ENCODE peak calls at places on chromosomes 6 and 20, in ten cellular contexts. G, F, A, E, D, C, N, Q, T and L are unnamed samples.

GRCh38 chr20:38342716-38343106 is 3.6 kb upstream of the LBP start:
- DNase-seq in G (no peak), F (no peak), A (no peak), E (no peak), D (no peak), C (no peak), N (no peak), Q (no peak), T (no peak), L (no peak)

GRCh38 chr6:89122625-89123024 is 4.8 kb upstream of the SRSF12 start:
- DNase-seq in G (peak), F (no peak), A (peak), E (no peak), D (peak), C (no peak), N (no peak), Q (no peak), T (peak), L (peak)

GRCh38 chr6:14265049-14266021 is 147.8 kb downstream of the CD83 start:
- DNase-seq in G (no peak), F (no peak), A (no peak), E (no peak), D (peak), C (no peak), N (no peak), Q (no peak), T (no peak), L (no peak)

GRCh38 chr6:29790626-29791025 is 37.0 kb upstream of the HLA-G start:
- DNase-seq in G (no peak), F (no peak), A (no peak), E (no peak), D (no peak), C (no peak), N (no peak), Q (no peak), T (no peak), L (no peak)

GRCh38 chr6:140966676-140967075 is 1166.0 kb upstream of the GJE1 start:
- DNase-seq in G (no peak), F (no peak), A (no peak), E (no peak), D (no peak), C (no peak), N (no peak), Q (no peak), T (no peak), L (no peak)

GRCh38 chr6:148550569-148550968 is 196.3 kb upstream of the UST start:
- DNase-seq in G (no peak), F (no peak), A (peak), E (no peak), D (no peak), C (no peak), N (no peak), Q (no peak), T (no peak), L (no peak)

GRCh38 chr6:56643379-56644089 is 845 bp upstream of the DST start:
- DNase-seq in G (no peak), F (no peak), A (no peak), E (no peak), D (no peak), C (no peak), N (no peak), Q (no peak), T (no peak), L (no peak)

GRCh38 chr6:148612043-148612442 is 134.8 kb upstream of the UST start:
- DNase-seq in G (no peak), F (no peak), A (no peak), E (no peak), D (no peak), C (no peak), N (no peak), Q (no peak), T (no peak), L (no peak)

GRCh38 chr6:39695447-39695846 is 29.8 kb downstream of the KIF6 start:
- DNase-seq in G (no peak), F (no peak), A (no peak), E (no peak), D (no peak), C (no peak), N (no peak), Q (no peak), T (no peak), L (no peak)

GRCh38 chr6:11589261-11589660 is 51.7 kb downstream of the TMEM170B start:
- DNase-seq in G (no peak), F (no peak), A (no peak), E (no peak), D (no peak), C (no peak), N (no peak), Q (no peak), T (no peak), L (no peak)

GRCh38 chr20:64040231-64041039 is 4.5 kb downstream of the C20orf204 start:
- DNase-seq in G (no peak), F (no peak), A (no peak), E (no peak), D (no peak), C (no peak), N (no peak), Q (no peak), T (no peak), L (no peak)

GRCh38 chr20:53926428-53927028 is 143.9 kb downstream of the BCAS1 start:
- DNase-seq in G (no peak), F (no peak), A (peak), E (no peak), D (peak), C (no peak), N (no peak), Q (no peak), T (peak), L (peak)

GRCh38 chr6:1027109-1027794 is 284.6 kb upstream of the FOXQ1 start:
- DNase-seq in G (no peak), F (no peak), A (no peak), E (no peak), D (no peak), C (no peak), N (no peak), Q (no peak), T (peak), L (no peak)

GRCh38 chr20:62405108-62405980 is 1.7 kb downstream of the CABLES2 start:
- DNase-seq in G (peak), F (peak), A (peak), E (peak), D (no peak), C (peak), N (peak), Q (peak), T (peak), L (no peak)

GRCh38 chr20:43837856-43838702 is 76.6 kb upstream of the TOX2 start:
- DNase-seq in G (no peak), F (peak), A (no peak), E (no peak), D (no peak), C (no peak), N (no peak), Q (no peak), T (no peak), L (no peak)

GRCh38 chr20:23205656-23206055 is 119.5 kb upstream of the CD93 start:
- DNase-seq in G (no peak), F (peak), A (no peak), E (peak), D (no peak), C (peak), N (peak), Q (no peak), T (peak), L (no peak)

GRCh38 chr6:45644720-45645119 is 267.0 kb upstream of the SUPT3H start:
- DNase-seq in G (no peak), F (no peak), A (no peak), E (no peak), D (no peak), C (no peak), N (no peak), Q (no peak), T (no peak), L (no peak)

GRCh38 chr20:63058696-63059335 is 52.1 kb upstream of the BHLHE23 start:
- DNase-seq in G (no peak), F (peak), A (no peak), E (peak), D (no peak), C (no peak), N (no peak), Q (no peak), T (no peak), L (no peak)

GRCh38 chr6:44304282-44305199 is 8.6 kb downstream of the AARS2 start:
- DNase-seq in G (peak), F (no peak), A (no peak), E (peak), D (peak), C (no peak), N (peak), Q (peak), T (peak), L (peak)

GRCh38 chr6:11194399-11195274 is 37.8 kb downstream of the NEDD9 start:
- DNase-seq in G (no peak), F (no peak), A (peak), E (no peak), D (peak), C (no peak), N (no peak), Q (no peak), T (peak), L (no peak)

GRCh38 chr20:46040902-46041535 is 12.0 kb downstream of the SLC12A5 start:
- DNase-seq in G (peak), F (no peak), A (peak), E (no peak), D (peak), C (no peak), N (peak), Q (peak), T (peak), L (peak)

GRCh38 chr6:114344216-114344970 is 1.6 kb upstream of the HS3ST5 start:
- DNase-seq in G (no peak), F (no peak), A (no peak), E (no peak), D (no peak), C (no peak), N (no peak), Q (no peak), T (no peak), L (peak)

GRCh38 chr6:22318404-22318803 is 21.6 kb upstream of the PRL start:
- DNase-seq in G (no peak), F (no peak), A (no peak), E (no peak), D (no peak), C (no peak), N (no peak), Q (no peak), T (no peak), L (no peak)

GRCh38 chr20:60238992-60239655 is 280.9 kb downstream of the CDH26 start:
- DNase-seq in G (no peak), F (no peak), A (peak), E (no peak), D (peak), C (no peak), N (no peak), Q (no peak), T (peak), L (no peak)

GRCh38 chr6:85865665-85866372 is 223.1 kb upstream of the SYNCRIP start:
- DNase-seq in G (no peak), F (no peak), A (peak), E (no peak), D (peak), C (no peak), N (no peak), Q (no peak), T (peak), L (no peak)

GRCh38 chr6:45531999-45532605 is 154.4 kb upstream of the SUPT3H start:
- DNase-seq in G (no peak), F (no peak), A (no peak), E (no peak), D (no peak), C (no peak), N (no peak), Q (no peak), T (no peak), L (no peak)

GRCh38 chr6:65199121-65199520 is 507.9 kb downstream of the EYS start:
- DNase-seq in G (no peak), F (no peak), A (peak), E (no peak), D (no peak), C (no peak), N (no peak), Q (no peak), T (no peak), L (no peak)

GRCh38 chr20:346033-346639 is 775 bp upstream of the NRSN2 start:
- DNase-seq in G (no peak), F (no peak), A (no peak), E (no peak), D (no peak), C (no peak), N (no peak), Q (no peak), T (no peak), L (no peak)

GRCh38 chr6:1850581-1851157 is 241.0 kb downstream of the FOXC1 start:
- DNase-seq in G (no peak), F (no peak), A (no peak), E (no peak), D (no peak), C (no peak), N (no peak), Q (no peak), T (no peak), L (no peak)

GRCh38 chr20:56808732-56809131 is 179.6 kb downstream of the TFAP2C start:
- DNase-seq in G (no peak), F (no peak), A (no peak), E (no peak), D (no peak), C (no peak), N (no peak), Q (no peak), T (no peak), L (no peak)

GRCh38 chr6:8066108-8066507 is 1.9 kb upstream of the BLOC1S5 start:
- DNase-seq in G (no peak), F (no peak), A (no peak), E (no peak), D (peak), C (no peak), N (no peak), Q (no peak), T (no peak), L (no peak)
- TF ChIP-seq CTCF in G (no peak), F (no peak), A (no peak), E (no peak), D (no peak), C (no peak), N (no peak), Q (peak), T (peak), L (no peak)

DNA sequence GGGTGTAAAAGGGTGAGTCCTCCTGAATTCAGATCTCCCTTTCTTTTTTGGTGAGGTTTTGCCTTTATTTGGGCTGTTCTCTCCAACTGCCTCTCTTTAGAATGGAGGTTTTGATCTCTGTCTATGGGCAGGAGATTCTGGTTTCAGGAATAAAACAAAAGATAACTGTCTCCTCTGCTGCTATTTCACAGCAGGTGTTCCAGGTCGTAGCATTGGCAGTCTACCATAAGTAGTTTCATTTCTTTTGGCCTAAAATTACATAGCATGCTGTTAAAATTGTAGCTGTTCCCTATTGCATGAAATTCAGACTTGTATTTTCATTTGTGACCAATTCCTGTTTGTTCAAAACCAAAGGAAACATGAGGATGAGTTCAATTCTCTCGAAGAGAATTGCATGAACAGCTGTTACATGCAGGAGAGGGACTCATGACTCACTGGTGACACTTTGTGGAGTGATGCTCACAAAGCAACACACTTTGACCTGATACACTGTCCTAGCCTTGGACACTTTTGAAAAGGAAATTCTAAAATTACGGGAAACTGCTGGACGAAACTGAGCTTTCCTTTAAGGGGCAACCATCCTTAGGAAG is 76.8 kb upstream of the SIRPG start:
- DNase-seq in G (no peak), F (no peak), A (no peak), E (no peak), D (peak), C (no peak), N (no peak), Q (no peak), T (peak), L (peak)
- TF ChIP-seq CTCF in G (no peak), F (no peak), A (no peak), E (peak), D (peak), C (no peak), N (no peak), Q (no peak), T (no peak), L (peak)

DNA sequence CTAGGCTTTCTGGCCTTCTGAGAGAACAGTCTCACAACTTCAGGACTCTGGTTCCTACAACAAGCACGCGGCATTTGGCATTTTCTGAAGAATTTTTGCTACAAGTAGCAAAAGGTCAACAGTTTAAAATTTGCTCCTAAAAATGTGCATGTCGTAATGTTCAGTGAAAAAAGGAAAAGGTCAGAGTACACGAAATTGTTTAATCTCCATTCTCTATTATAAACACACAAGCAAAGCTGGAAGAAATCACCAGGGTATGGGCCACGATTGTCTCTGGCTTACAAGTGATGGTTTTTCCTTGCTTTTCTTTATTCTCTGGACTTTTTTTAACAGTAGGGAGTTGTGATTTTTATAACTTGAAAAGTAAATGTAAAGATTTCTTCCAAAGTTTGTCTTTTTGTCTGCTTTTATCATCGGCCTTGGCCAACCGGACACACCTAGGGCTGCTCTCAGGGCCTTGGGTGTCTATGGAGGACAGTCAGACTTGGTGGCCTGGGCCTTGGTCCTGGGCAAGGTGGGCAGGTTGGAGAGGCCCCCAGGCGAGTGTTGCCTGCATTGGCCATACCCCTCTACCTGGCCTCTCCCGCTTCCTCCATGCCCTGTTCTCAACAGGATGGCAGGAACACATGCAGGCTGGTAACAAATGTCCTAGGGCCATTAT is 32.4 kb downstream of the PLEKHG1 start:
- DNase-seq in G (no peak), F (no peak), A (no peak), E (no peak), D (no peak), C (no peak), N (no peak), Q (no peak), T (no peak), L (no peak)
- TF ChIP-seq CTCF in G (no peak), F (no peak), A (no peak), E (no peak), D (no peak), C (no peak), N (no peak), Q (no peak), T (no peak), L (no peak)

DNA sequence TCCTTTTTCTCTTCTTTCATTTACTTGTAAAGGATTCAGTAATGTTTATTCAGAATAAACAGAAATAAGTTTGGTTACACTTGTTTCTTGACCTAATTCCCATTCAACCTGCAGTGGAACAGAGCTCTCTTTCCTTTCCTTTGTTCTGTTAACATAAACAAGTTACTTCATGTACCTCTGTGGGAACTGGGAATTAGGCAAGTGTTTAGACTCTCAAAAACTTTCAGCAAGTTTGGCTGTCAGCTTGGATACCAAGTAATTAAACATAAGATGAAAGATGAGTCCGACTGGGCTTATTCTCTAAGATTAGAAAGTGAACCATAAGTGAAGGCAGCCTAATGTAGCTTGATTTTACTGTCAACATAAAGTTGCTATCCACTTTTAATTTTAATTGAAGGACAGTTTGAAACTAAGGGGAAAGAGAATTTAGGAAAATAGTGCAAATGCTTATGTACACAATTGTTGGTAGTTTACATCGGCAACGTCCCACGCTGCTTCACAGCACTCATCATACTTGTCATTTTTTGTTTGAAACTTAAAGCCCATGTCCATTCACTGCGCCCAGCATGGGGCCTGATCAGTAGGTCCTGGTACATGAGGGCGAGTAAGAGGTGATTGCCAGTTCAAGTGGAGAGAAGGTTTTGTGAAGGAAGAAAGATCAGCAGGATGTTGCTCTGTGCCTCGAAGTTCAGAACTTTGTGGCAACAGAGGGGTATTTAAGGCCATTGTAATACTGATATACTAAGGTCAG is 113.0 kb downstream of the PLEKHG1 start:
- DNase-seq in G (no peak), F (no peak), A (no peak), E (no peak), D (no peak), C (no peak), N (no peak), Q (no peak), T (no peak), L (no peak)
- TF ChIP-seq CTCF in G (no peak), F (no peak), A (no peak), E (no peak), D (no peak), C (no peak), N (no peak), Q (no peak), T (no peak), L (no peak)

GRCh38 chr20:8400461-8400860 is 268.4 kb downstream of the PLCB1 start:
- DNase-seq in G (no peak), F (no peak), A (no peak), E (no peak), D (no peak), C (no peak), N (no peak), Q (no peak), T (no peak), L (no peak)

GRCh38 chr20:8394308-8394945 is 262.4 kb downstream of the PLCB1 start:
- DNase-seq in G (no peak), F (no peak), A (no peak), E (no peak), D (no peak), C (no peak), N (no peak), Q (no peak), T (peak), L (no peak)

GRCh38 chr20:8401491-8401890 is 269.4 kb downstream of the PLCB1 start:
- DNase-seq in G (no peak), F (no peak), A (no peak), E (no peak), D (no peak), C (no peak), N (no peak), Q (no peak), T (peak), L (no peak)

GRCh38 chr20:8399963-8400362 is 267.9 kb downstream of the PLCB1 start:
- DNase-seq in G (no peak), F (no peak), A (no peak), E (no peak), D (peak), C (no peak), N (no peak), Q (no peak), T (no peak), L (peak)

DNA sequence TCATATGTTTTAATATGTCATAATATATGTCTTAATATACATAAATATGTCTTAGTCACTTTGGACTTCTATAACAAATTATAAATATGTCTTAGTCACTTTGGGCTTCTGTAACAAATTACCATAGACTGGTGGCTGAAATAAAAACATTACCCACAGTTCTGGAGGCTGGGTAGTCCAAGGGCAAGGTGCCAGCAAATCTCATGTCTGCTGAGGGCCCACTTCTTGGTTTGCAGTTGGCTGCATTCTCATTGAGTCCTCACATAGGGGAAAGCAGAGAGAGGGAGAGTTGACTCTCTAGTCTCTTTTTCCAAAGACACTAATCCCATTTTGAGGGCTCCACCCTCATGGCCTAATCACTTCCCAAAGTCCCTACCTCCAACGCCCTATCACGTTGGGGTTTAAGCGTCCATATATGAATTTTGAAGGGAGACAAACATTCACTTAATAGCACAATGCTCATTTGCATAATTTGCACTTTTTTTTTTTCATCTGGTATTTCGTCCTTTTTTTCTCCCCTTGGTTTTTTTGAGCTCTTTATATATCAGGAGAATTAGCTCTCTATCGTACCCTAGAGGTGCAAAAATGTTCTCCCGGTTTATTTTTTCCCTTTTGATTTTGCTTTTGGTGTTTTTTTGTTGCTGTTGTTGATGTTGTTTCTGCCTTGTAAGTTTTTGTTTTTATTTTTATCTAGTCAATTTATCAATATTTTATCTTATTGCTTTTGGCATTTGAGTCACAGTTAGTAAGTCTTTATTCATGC is 266.4 kb downstream of the PLCB1 start:
- DNase-seq in G (no peak), F (no peak), A (no peak), E (no peak), D (no peak), C (no peak), N (no peak), Q (no peak), T (no peak), L (no peak)
- TF ChIP-seq CTCF in G (peak), F (no peak), A (no peak), E (no peak), D (peak), C (no peak), N (no peak), Q (peak), T (peak), L (no peak)